ENCODE peak calls at places on chromosome 14, in eight cellular contexts. One of them, this sample, is unnamed.

GRCh38 chr14:102095231-102095870 is 8.5 kb upstream of the HSP90AA1 start:
- DNase-seq in coronary artery: no peak
- DNase-seq in activated B cell treated with CpG ODN at 0.5 μM for 24 hours: no peak
- DNase-seq in stimulated activated CD8-positive, alpha-beta memory T cell treated with anti-CD3 and anti-CD28 coated beads, Interleukin-4, amount 100 ng/mL, for 24 hours: no peak
- DNase-seq in NCI-H345: no peak
- DNase-seq in neural progenitor cell: no peak
- DNase-seq in KG1: no peak
- DNase-seq in retina: no peak
- DNase-seq in this sample: no peak

GRCh38 chr14:62081012-62081612 is 318.9 kb downstream of the SNAPC1 start:
- DNase-seq in retina: no peak
- DNase-seq in stimulated activated CD8-positive, alpha-beta memory T cell treated with anti-CD3 and anti-CD28 coated beads, Interleukin-4, amount 100 ng/mL, for 24 hours: no peak
- DNase-seq in coronary artery: no peak
- DNase-seq in NCI-H345: no peak
- DNase-seq in neural progenitor cell: no peak
- DNase-seq in KG1: no peak
- DNase-seq in activated B cell treated with CpG ODN at 0.5 μM for 24 hours: peak
- DNase-seq in this sample: no peak

GRCh38 chr14:37862263-37862662 is 266.8 kb downstream of the TTC6 start:
- DNase-seq in NCI-H345: no peak
- DNase-seq in activated B cell treated with CpG ODN at 0.5 μM for 24 hours: no peak
- DNase-seq in stimulated activated CD8-positive, alpha-beta memory T cell treated with anti-CD3 and anti-CD28 coated beads, Interleukin-4, amount 100 ng/mL, for 24 hours: no peak
- DNase-seq in retina: no peak
- DNase-seq in neural progenitor cell: no peak
- DNase-seq in KG1: no peak
- DNase-seq in coronary artery: no peak
- DNase-seq in this sample: no peak

GRCh38 chr14:60722836-60723217 is 1.3 kb downstream of the SIX4 start:
- DNase-seq in neural progenitor cell: no peak
- DNase-seq in activated B cell treated with CpG ODN at 0.5 μM for 24 hours: no peak
- DNase-seq in retina: no peak
- DNase-seq in KG1: no peak
- DNase-seq in coronary artery: no peak
- DNase-seq in NCI-H345: peak
- DNase-seq in stimulated activated CD8-positive, alpha-beta memory T cell treated with anti-CD3 and anti-CD28 coated beads, Interleukin-4, amount 100 ng/mL, for 24 hours: no peak
- DNase-seq in this sample: no peak

GRCh38 chr14:68405959-68406358 is 386.9 kb downstream of the ZFP36L1 start:
- DNase-seq in KG1: no peak
- DNase-seq in stimulated activated CD8-positive, alpha-beta memory T cell treated with anti-CD3 and anti-CD28 coated beads, Interleukin-4, amount 100 ng/mL, for 24 hours: no peak
- DNase-seq in neural progenitor cell: no peak
- DNase-seq in NCI-H345: no peak
- DNase-seq in coronary artery: no peak
- DNase-seq in activated B cell treated with CpG ODN at 0.5 μM for 24 hours: no peak
- DNase-seq in retina: no peak
- DNase-seq in this sample: no peak

GRCh38 chr14:90839889-90840266 is 23.6 kb upstream of the TTC7B start:
- DNase-seq in coronary artery: no peak
- DNase-seq in NCI-H345: no peak
- DNase-seq in stimulated activated CD8-positive, alpha-beta memory T cell treated with anti-CD3 and anti-CD28 coated beads, Interleukin-4, amount 100 ng/mL, for 24 hours: no peak
- DNase-seq in KG1: no peak
- DNase-seq in retina: no peak
- DNase-seq in activated B cell treated with CpG ODN at 0.5 μM for 24 hours: no peak
- DNase-seq in neural progenitor cell: no peak
- DNase-seq in this sample: no peak

GRCh38 chr14:64038857-64039542 is 186.2 kb downstream of the SYNE2 start:
- DNase-seq in coronary artery: no peak
- DNase-seq in stimulated activated CD8-positive, alpha-beta memory T cell treated with anti-CD3 and anti-CD28 coated beads, Interleukin-4, amount 100 ng/mL, for 24 hours: no peak
- DNase-seq in neural progenitor cell: no peak
- DNase-seq in KG1: no peak
- DNase-seq in NCI-H345: no peak
- DNase-seq in retina: no peak
- DNase-seq in activated B cell treated with CpG ODN at 0.5 μM for 24 hours: no peak
- DNase-seq in this sample: no peak

GRCh38 chr14:34003691-34004090 is 52.8 kb upstream of the EGLN3 start:
- DNase-seq in stimulated activated CD8-positive, alpha-beta memory T cell treated with anti-CD3 and anti-CD28 coated beads, Interleukin-4, amount 100 ng/mL, for 24 hours: no peak
- DNase-seq in KG1: no peak
- DNase-seq in NCI-H345: no peak
- DNase-seq in neural progenitor cell: no peak
- DNase-seq in activated B cell treated with CpG ODN at 0.5 μM for 24 hours: no peak
- DNase-seq in coronary artery: no peak
- DNase-seq in retina: no peak
- DNase-seq in this sample: no peak

GRCh38 chr14:59278111-59278510 is 89.6 kb downstream of the DAAM1 start:
- DNase-seq in activated B cell treated with CpG ODN at 0.5 μM for 24 hours: no peak
- DNase-seq in NCI-H345: no peak
- DNase-seq in KG1: no peak
- DNase-seq in stimulated activated CD8-positive, alpha-beta memory T cell treated with anti-CD3 and anti-CD28 coated beads, Interleukin-4, amount 100 ng/mL, for 24 hours: no peak
- DNase-seq in retina: no peak
- DNase-seq in neural progenitor cell: no peak
- DNase-seq in coronary artery: no peak
- DNase-seq in this sample: no peak

GRCh38 chr14:55553791-55554190 is 26.2 kb upstream of the KTN1 start:
- DNase-seq in coronary artery: no peak
- DNase-seq in activated B cell treated with CpG ODN at 0.5 μM for 24 hours: no peak
- DNase-seq in NCI-H345: no peak
- DNase-seq in retina: no peak
- DNase-seq in KG1: no peak
- DNase-seq in stimulated activated CD8-positive, alpha-beta memory T cell treated with anti-CD3 and anti-CD28 coated beads, Interleukin-4, amount 100 ng/mL, for 24 hours: no peak
- DNase-seq in neural progenitor cell: no peak
- DNase-seq in this sample: no peak

This sample was measured in pons.